ENCODE peak calls at places on chromosome 2, in six cellular contexts. P is IMR-90, Z is GM13977, V is choroid plexus epithelial cell, I is A673, J is heart right ventricle. N is an unnamed sample.

GRCh38 chr2:45910473-45911060 is 259.1 kb downstream of the PRKCE start:
- DNase-seq in P (no peak), Z (no peak), V (peak; percentile 53), I (no peak), J (no peak), N (peak; percentile 38)

GRCh38 chr2:37011126-37011525 is 44.8 kb upstream of the STRN start:
- DNase-seq in I (no peak), P (no peak), J (no peak), Z (no peak), V (no peak), N (no peak)

GRCh38 chr2:71243548-71244301 is 16.8 kb upstream of the PAIP2B start:
- DNase-seq in P (no peak), Z (no peak), J (peak; percentile 54), V (no peak), I (no peak), N (no peak)

GRCh38 chr2:222440670-222441422 is 16.5 kb downstream of the SGPP2 start:
- DNase-seq in P (peak; percentile 71), V (peak; percentile 65), J (no peak), Z (no peak), I (no peak), N (peak; percentile 71)

GRCh38 chr2:122117371-122117770 is 361.9 kb downstream of the TSN start:
- DNase-seq in P (no peak), V (no peak), Z (no peak), J (no peak), I (no peak), N (no peak)

GRCh38 chr2:234670804-234671203 is 173.9 kb upstream of the ARL4C start:
- DNase-seq in J (no peak), P (no peak), V (no peak), I (no peak), Z (no peak), N (no peak)

GRCh38 chr2:215299337-215299859 is 12.5 kb upstream of the ATIC start:
- DNase-seq in J (no peak), I (no peak), P (no peak), Z (no peak), V (no peak), N (no peak)

GRCh38 chr2:113183703-113184102 is 9.9 kb downstream of the PSD4 start:
- DNase-seq in J (no peak), Z (no peak), V (no peak), I (no peak), P (no peak), N (no peak)

GRCh38 chr2:70939001-70939846 is 3.5 kb downstream of the ATP6V1B1 start:
- DNase-seq in Z (no peak), P (no peak), I (no peak), J (no peak), V (no peak), N (no peak)

GRCh38 chr2:12923907-12924610 is 207.3 kb downstream of the TRIB2 start:
- DNase-seq in Z (no peak), P (peak; percentile 71), V (peak; percentile 47), I (no peak), J (no peak), N (no peak)

GRCh38 chr2:133483201-133483600 is 85.1 kb downstream of the NCKAP5 start:
- DNase-seq in P (peak; percentile 11), I (no peak), V (no peak), J (no peak), Z (no peak), N (no peak)

GRCh38 chr2:88624477-88624876 is 2.8 kb downstream of the EIF2AK3 start:
- DNase-seq in P (no peak), V (no peak), Z (no peak), J (no peak), I (no peak), N (no peak)

GRCh38 chr2:11998218-11998617 is 251.8 kb downstream of the LPIN1 start:
- DNase-seq in Z (peak; percentile 20), J (no peak), P (peak; percentile 61), V (peak; percentile 44), I (no peak), N (no peak)

GRCh38 chr2:115161531-115162453 is 719.4 kb downstream of the DPP10 start:
- DNase-seq in Z (no peak), I (no peak), V (no peak), P (no peak), J (no peak), N (no peak)

GRCh38 chr2:178397002-178397605 is 53.9 kb downstream of the PRKRA start:
- DNase-seq in V (peak; percentile 71), J (no peak), I (peak; percentile 61), Z (peak; percentile 34), P (peak; percentile 55), N (peak; percentile 60)
- TF ChIP-seq CTCF in V (peak; percentile 66), J (peak; percentile 53), I (peak; percentile 76), Z (peak; percentile 64), P (peak; percentile 70), N (peak; percentile 51)

DNA sequence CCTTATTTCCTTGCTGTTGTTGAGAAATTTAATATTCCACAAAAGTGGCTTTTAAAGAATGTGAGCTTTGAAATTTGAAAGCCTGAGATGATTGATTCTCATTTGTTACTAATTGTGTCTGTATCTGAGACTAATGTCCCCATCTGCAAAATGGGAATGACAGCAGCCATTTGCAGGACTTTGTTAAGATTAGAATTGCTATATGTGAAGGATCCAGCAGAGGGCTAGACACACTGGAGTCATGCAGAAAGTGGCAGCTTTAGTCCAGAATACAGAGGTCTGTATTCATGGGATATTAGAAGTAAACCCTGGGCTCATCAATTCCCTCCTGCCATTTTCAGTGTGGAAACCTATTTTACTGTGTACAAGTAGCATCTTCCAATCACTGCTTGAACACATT is 296.5 kb upstream of the GYPC start:
- DNase-seq in P (peak; percentile 4), I (peak; percentile 47), V (peak; percentile 2), Z (peak; percentile 9), J (no peak), N (peak; percentile 17)
- TF ChIP-seq CTCF in P (peak; percentile 32), I (peak; percentile 36), V (peak; percentile 16), Z (peak; percentile 29), J (no peak), N (no peak)

GRCh38 chr2:1591978-1592907 is 152.1 kb downstream of the PXDN start:
- DNase-seq in I (peak; percentile 94), V (peak; percentile 92), J (peak; percentile 76), P (peak; percentile 77), Z (no peak), N (peak; percentile 45)
- TF ChIP-seq CTCF in I (peak; percentile 96), V (peak; percentile 81), J (peak; percentile 45), P (peak; percentile 72), Z (no peak), N (no peak)

GRCh38 chr2:55781542-55781941 is 87.9 kb upstream of the PNPT1 start:
- DNase-seq in P (no peak), V (no peak), Z (no peak), I (peak; percentile 4), J (no peak), N (no peak)
- TF ChIP-seq CTCF in P (no peak), V (peak; percentile 34), Z (no peak), I (peak; percentile 36), J (no peak), N (no peak)

N was measured in MCF 10A.